ENCODE peak calls at places on chromosome 10, in ten cellular contexts. One of them, this sample, is unnamed.

GRCh38 chr10:98472171-98472570 is 25.4 kb upstream of the HPS1 start:
- DNase-seq in psoas muscle: no peak
- DNase-seq in lower lobe of right lung: no peak
- DNase-seq in T47D: no peak
- DNase-seq in activated CD4-positive, alpha-beta T cell treated with anti-CD3 and anti-CD28 coated beads for 36 hours: no peak
- DNase-seq in thoracic aorta: no peak
- DNase-seq in left ventricle myocardium inferior: no peak
- DNase-seq in activated CD8-positive, alpha-beta T cell treated with anti-CD3 and anti-CD28 coated beads, Interleukin-2, amount 10 ng/mL, durations not matched to agents 7 days and 5 days: no peak
- DNase-seq in Caki2: no peak
- DNase-seq in dermis blood vessel endothelial cell: no peak
- DNase-seq in this sample: no peak

GRCh38 chr10:126101744-126102143 is 205.4 kb downstream of the FANK1 start:
- DNase-seq in thoracic aorta: no peak
- DNase-seq in activated CD8-positive, alpha-beta T cell treated with anti-CD3 and anti-CD28 coated beads, Interleukin-2, amount 10 ng/mL, durations not matched to agents 7 days and 5 days: no peak
- DNase-seq in dermis blood vessel endothelial cell: no peak
- DNase-seq in activated CD4-positive, alpha-beta T cell treated with anti-CD3 and anti-CD28 coated beads for 36 hours: no peak
- DNase-seq in Caki2: no peak
- DNase-seq in left ventricle myocardium inferior: no peak
- DNase-seq in T47D: no peak
- DNase-seq in psoas muscle: no peak
- DNase-seq in lower lobe of right lung: no peak
- DNase-seq in this sample: no peak

GRCh38 chr10:102919237-102919959 is 1.3 kb downstream of the CNNM2 start:
- DNase-seq in dermis blood vessel endothelial cell: peak
- DNase-seq in activated CD8-positive, alpha-beta T cell treated with anti-CD3 and anti-CD28 coated beads, Interleukin-2, amount 10 ng/mL, durations not matched to agents 7 days and 5 days: peak
- DNase-seq in lower lobe of right lung: peak
- DNase-seq in activated CD4-positive, alpha-beta T cell treated with anti-CD3 and anti-CD28 coated beads for 36 hours: peak
- DNase-seq in thoracic aorta: no peak
- DNase-seq in psoas muscle: no peak
- DNase-seq in T47D: peak
- DNase-seq in Caki2: no peak
- DNase-seq in left ventricle myocardium inferior: no peak
- DNase-seq in this sample: no peak

GRCh38 chr10:112774210-112774609 is 175.8 kb upstream of the TCF7L2 start:
- DNase-seq in psoas muscle: no peak
- DNase-seq in activated CD4-positive, alpha-beta T cell treated with anti-CD3 and anti-CD28 coated beads for 36 hours: no peak
- DNase-seq in left ventricle myocardium inferior: no peak
- DNase-seq in Caki2: no peak
- DNase-seq in lower lobe of right lung: no peak
- DNase-seq in thoracic aorta: no peak
- DNase-seq in dermis blood vessel endothelial cell: no peak
- DNase-seq in T47D: no peak
- DNase-seq in activated CD8-positive, alpha-beta T cell treated with anti-CD3 and anti-CD28 coated beads, Interleukin-2, amount 10 ng/mL, durations not matched to agents 7 days and 5 days: no peak
- DNase-seq in this sample: no peak

GRCh38 chr10:27715505-27715904 is 30.1 kb downstream of the MKX start:
- DNase-seq in psoas muscle: no peak
- DNase-seq in activated CD8-positive, alpha-beta T cell treated with anti-CD3 and anti-CD28 coated beads, Interleukin-2, amount 10 ng/mL, durations not matched to agents 7 days and 5 days: no peak
- DNase-seq in Caki2: no peak
- DNase-seq in dermis blood vessel endothelial cell: no peak
- DNase-seq in activated CD4-positive, alpha-beta T cell treated with anti-CD3 and anti-CD28 coated beads for 36 hours: no peak
- DNase-seq in T47D: no peak
- DNase-seq in thoracic aorta: no peak
- DNase-seq in lower lobe of right lung: no peak
- DNase-seq in left ventricle myocardium inferior: no peak
- DNase-seq in this sample: no peak

GRCh38 chr10:58268454-58268945 is 462 bp upstream of the CISD1 start:
- DNase-seq in left ventricle myocardium inferior: no peak
- DNase-seq in psoas muscle: no peak
- DNase-seq in dermis blood vessel endothelial cell: no peak
- DNase-seq in activated CD4-positive, alpha-beta T cell treated with anti-CD3 and anti-CD28 coated beads for 36 hours: no peak
- DNase-seq in activated CD8-positive, alpha-beta T cell treated with anti-CD3 and anti-CD28 coated beads, Interleukin-2, amount 10 ng/mL, durations not matched to agents 7 days and 5 days: no peak
- DNase-seq in thoracic aorta: no peak
- DNase-seq in lower lobe of right lung: no peak
- DNase-seq in T47D: no peak
- DNase-seq in Caki2: no peak
- DNase-seq in this sample: no peak

GRCh38 chr10:70343712-70344111 is 38.7 kb downstream of the LRRC20 start:
- DNase-seq in left ventricle myocardium inferior: no peak
- DNase-seq in Caki2: no peak
- DNase-seq in lower lobe of right lung: no peak
- DNase-seq in T47D: no peak
- DNase-seq in psoas muscle: peak
- DNase-seq in activated CD4-positive, alpha-beta T cell treated with anti-CD3 and anti-CD28 coated beads for 36 hours: no peak
- DNase-seq in activated CD8-positive, alpha-beta T cell treated with anti-CD3 and anti-CD28 coated beads, Interleukin-2, amount 10 ng/mL, durations not matched to agents 7 days and 5 days: no peak
- DNase-seq in thoracic aorta: no peak
- DNase-seq in dermis blood vessel endothelial cell: no peak
- DNase-seq in this sample: no peak

GRCh38 chr10:101772017-101772894 is 3.7 kb downstream of the FGF8 start:
- DNase-seq in dermis blood vessel endothelial cell: no peak
- DNase-seq in left ventricle myocardium inferior: no peak
- DNase-seq in activated CD4-positive, alpha-beta T cell treated with anti-CD3 and anti-CD28 coated beads for 36 hours: no peak
- DNase-seq in T47D: no peak
- DNase-seq in Caki2: no peak
- DNase-seq in psoas muscle: peak
- DNase-seq in activated CD8-positive, alpha-beta T cell treated with anti-CD3 and anti-CD28 coated beads, Interleukin-2, amount 10 ng/mL, durations not matched to agents 7 days and 5 days: no peak
- DNase-seq in thoracic aorta: no peak
- DNase-seq in lower lobe of right lung: no peak
- DNase-seq in this sample: no peak

GRCh38 chr10:104328916-104329710 is 9.2 kb downstream of the ITPRIP start:
- DNase-seq in thoracic aorta: peak
- DNase-seq in activated CD4-positive, alpha-beta T cell treated with anti-CD3 and anti-CD28 coated beads for 36 hours: peak
- DNase-seq in T47D: no peak
- DNase-seq in left ventricle myocardium inferior: no peak
- DNase-seq in Caki2: peak
- DNase-seq in dermis blood vessel endothelial cell: peak
- DNase-seq in lower lobe of right lung: peak
- DNase-seq in activated CD8-positive, alpha-beta T cell treated with anti-CD3 and anti-CD28 coated beads, Interleukin-2, amount 10 ng/mL, durations not matched to agents 7 days and 5 days: peak
- DNase-seq in psoas muscle: peak
- DNase-seq in this sample: peak

GRCh38 chr10:105243381-105243780 is 602.3 kb downstream of the SORCS3 start:
- DNase-seq in dermis blood vessel endothelial cell: no peak
- DNase-seq in left ventricle myocardium inferior: no peak
- DNase-seq in thoracic aorta: no peak
- DNase-seq in psoas muscle: no peak
- DNase-seq in Caki2: peak
- DNase-seq in activated CD4-positive, alpha-beta T cell treated with anti-CD3 and anti-CD28 coated beads for 36 hours: no peak
- DNase-seq in lower lobe of right lung: no peak
- DNase-seq in T47D: no peak
- DNase-seq in activated CD8-positive, alpha-beta T cell treated with anti-CD3 and anti-CD28 coated beads, Interleukin-2, amount 10 ng/mL, durations not matched to agents 7 days and 5 days: no peak
- DNase-seq in this sample: no peak

GRCh38 chr10:3126741-3127342 is 45.7 kb downstream of the PITRM1 start:
- DNase-seq in activated CD8-positive, alpha-beta T cell treated with anti-CD3 and anti-CD28 coated beads, Interleukin-2, amount 10 ng/mL, durations not matched to agents 7 days and 5 days: no peak
- DNase-seq in dermis blood vessel endothelial cell: no peak
- DNase-seq in psoas muscle: peak
- DNase-seq in T47D: peak
- DNase-seq in left ventricle myocardium inferior: peak
- DNase-seq in activated CD4-positive, alpha-beta T cell treated with anti-CD3 and anti-CD28 coated beads for 36 hours: no peak
- DNase-seq in thoracic aorta: no peak
- DNase-seq in lower lobe of right lung: no peak
- DNase-seq in Caki2: peak
- DNase-seq in this sample: no peak

GRCh38 chr10:127275272-127275671 is 78.9 kb upstream of the INSYN2A start:
- DNase-seq in activated CD8-positive, alpha-beta T cell treated with anti-CD3 and anti-CD28 coated beads, Interleukin-2, amount 10 ng/mL, durations not matched to agents 7 days and 5 days: no peak
- DNase-seq in Caki2: no peak
- DNase-seq in T47D: no peak
- DNase-seq in activated CD4-positive, alpha-beta T cell treated with anti-CD3 and anti-CD28 coated beads for 36 hours: no peak
- DNase-seq in psoas muscle: no peak
- DNase-seq in left ventricle myocardium inferior: no peak
- DNase-seq in lower lobe of right lung: no peak
- DNase-seq in thoracic aorta: no peak
- DNase-seq in dermis blood vessel endothelial cell: no peak
- DNase-seq in this sample: no peak

GRCh38 chr10:123936426-123936825 is 44.8 kb upstream of the CPXM2 start:
- DNase-seq in thoracic aorta: no peak
- DNase-seq in psoas muscle: no peak
- DNase-seq in activated CD8-positive, alpha-beta T cell treated with anti-CD3 and anti-CD28 coated beads, Interleukin-2, amount 10 ng/mL, durations not matched to agents 7 days and 5 days: no peak
- DNase-seq in left ventricle myocardium inferior: no peak
- DNase-seq in activated CD4-positive, alpha-beta T cell treated with anti-CD3 and anti-CD28 coated beads for 36 hours: no peak
- DNase-seq in dermis blood vessel endothelial cell: no peak
- DNase-seq in lower lobe of right lung: no peak
- DNase-seq in T47D: no peak
- DNase-seq in Caki2: no peak
- DNase-seq in this sample: no peak

GRCh38 chr10:63554666-63555065 is 33.5 kb downstream of the REEP3 start:
- DNase-seq in thoracic aorta: no peak
- DNase-seq in lower lobe of right lung: peak
- DNase-seq in activated CD8-positive, alpha-beta T cell treated with anti-CD3 and anti-CD28 coated beads, Interleukin-2, amount 10 ng/mL, durations not matched to agents 7 days and 5 days: peak
- DNase-seq in dermis blood vessel endothelial cell: peak
- DNase-seq in Caki2: peak
- DNase-seq in psoas muscle: no peak
- DNase-seq in T47D: no peak
- DNase-seq in activated CD4-positive, alpha-beta T cell treated with anti-CD3 and anti-CD28 coated beads for 36 hours: peak
- DNase-seq in left ventricle myocardium inferior: no peak
- DNase-seq in this sample: peak

GRCh38 chr10:129727071-129727470 is 237.0 kb downstream of the EBF3 start:
- DNase-seq in T47D: no peak
- DNase-seq in activated CD8-positive, alpha-beta T cell treated with anti-CD3 and anti-CD28 coated beads, Interleukin-2, amount 10 ng/mL, durations not matched to agents 7 days and 5 days: no peak
- DNase-seq in activated CD4-positive, alpha-beta T cell treated with anti-CD3 and anti-CD28 coated beads for 36 hours: no peak
- DNase-seq in psoas muscle: no peak
- DNase-seq in lower lobe of right lung: no peak
- DNase-seq in Caki2: no peak
- DNase-seq in thoracic aorta: no peak
- DNase-seq in left ventricle myocardium inferior: no peak
- DNase-seq in dermis blood vessel endothelial cell: no peak
- DNase-seq in this sample: no peak

GRCh38 chr10:116632831-116633600 is 12.3 kb downstream of the PNLIPRP2 start:
- DNase-seq in activated CD4-positive, alpha-beta T cell treated with anti-CD3 and anti-CD28 coated beads for 36 hours: no peak
- DNase-seq in psoas muscle: no peak
- DNase-seq in left ventricle myocardium inferior: no peak
- DNase-seq in thoracic aorta: no peak
- DNase-seq in Caki2: no peak
- DNase-seq in activated CD8-positive, alpha-beta T cell treated with anti-CD3 and anti-CD28 coated beads, Interleukin-2, amount 10 ng/mL, durations not matched to agents 7 days and 5 days: no peak
- DNase-seq in T47D: no peak
- DNase-seq in lower lobe of right lung: no peak
- DNase-seq in dermis blood vessel endothelial cell: no peak
- DNase-seq in this sample: no peak

GRCh38 chr10:124265391-124265745 is 153.4 kb downstream of the OAT start:
- DNase-seq in Caki2: no peak
- DNase-seq in left ventricle myocardium inferior: no peak
- DNase-seq in activated CD8-positive, alpha-beta T cell treated with anti-CD3 and anti-CD28 coated beads, Interleukin-2, amount 10 ng/mL, durations not matched to agents 7 days and 5 days: no peak
- DNase-seq in T47D: no peak
- DNase-seq in thoracic aorta: no peak
- DNase-seq in psoas muscle: peak
- DNase-seq in dermis blood vessel endothelial cell: no peak
- DNase-seq in activated CD4-positive, alpha-beta T cell treated with anti-CD3 and anti-CD28 coated beads for 36 hours: no peak
- DNase-seq in lower lobe of right lung: no peak
- DNase-seq in this sample: no peak

GRCh38 chr10:103800789-103801540 is 54.4 kb downstream of the SH3PXD2A start:
- DNase-seq in thoracic aorta: no peak
- DNase-seq in psoas muscle: peak
- DNase-seq in T47D: no peak
- DNase-seq in activated CD4-positive, alpha-beta T cell treated with anti-CD3 and anti-CD28 coated beads for 36 hours: peak
- DNase-seq in Caki2: peak
- DNase-seq in activated CD8-positive, alpha-beta T cell treated with anti-CD3 and anti-CD28 coated beads, Interleukin-2, amount 10 ng/mL, durations not matched to agents 7 days and 5 days: peak
- DNase-seq in dermis blood vessel endothelial cell: no peak
- DNase-seq in lower lobe of right lung: no peak
- DNase-seq in left ventricle myocardium inferior: no peak
- DNase-seq in this sample: no peak

GRCh38 chr10:59244871-59245270 is 68.4 kb downstream of the PHYHIPL start:
- DNase-seq in T47D: no peak
- DNase-seq in activated CD8-positive, alpha-beta T cell treated with anti-CD3 and anti-CD28 coated beads, Interleukin-2, amount 10 ng/mL, durations not matched to agents 7 days and 5 days: no peak
- DNase-seq in psoas muscle: no peak
- DNase-seq in thoracic aorta: no peak
- DNase-seq in dermis blood vessel endothelial cell: no peak
- DNase-seq in activated CD4-positive, alpha-beta T cell treated with anti-CD3 and anti-CD28 coated beads for 36 hours: no peak
- DNase-seq in left ventricle myocardium inferior: no peak
- DNase-seq in lower lobe of right lung: no peak
- DNase-seq in Caki2: no peak
- DNase-seq in this sample: no peak

GRCh38 chr10:31618541-31619291 is 299.7 kb downstream of the ZEB1 start:
- DNase-seq in activated CD8-positive, alpha-beta T cell treated with anti-CD3 and anti-CD28 coated beads, Interleukin-2, amount 10 ng/mL, durations not matched to agents 7 days and 5 days: no peak
- DNase-seq in psoas muscle: peak
- DNase-seq in Caki2: no peak
- DNase-seq in activated CD4-positive, alpha-beta T cell treated with anti-CD3 and anti-CD28 coated beads for 36 hours: no peak
- DNase-seq in lower lobe of right lung: no peak
- DNase-seq in dermis blood vessel endothelial cell: no peak
- DNase-seq in thoracic aorta: no peak
- DNase-seq in T47D: no peak
- DNase-seq in left ventricle myocardium inferior: peak
- DNase-seq in this sample: no peak

GRCh38 chr10:79223001-79223345 is 124.3 kb upstream of the PPIF start:
- DNase-seq in dermis blood vessel endothelial cell: no peak
- DNase-seq in left ventricle myocardium inferior: no peak
- DNase-seq in lower lobe of right lung: no peak
- DNase-seq in Caki2: no peak
- DNase-seq in thoracic aorta: no peak
- DNase-seq in T47D: no peak
- DNase-seq in psoas muscle: no peak
- DNase-seq in activated CD8-positive, alpha-beta T cell treated with anti-CD3 and anti-CD28 coated beads, Interleukin-2, amount 10 ng/mL, durations not matched to agents 7 days and 5 days: no peak
- DNase-seq in activated CD4-positive, alpha-beta T cell treated with anti-CD3 and anti-CD28 coated beads for 36 hours: no peak
- DNase-seq in this sample: no peak

GRCh38 chr10:85682621-85683020 is 684.0 kb downstream of the GRID1 start:
- DNase-seq in activated CD4-positive, alpha-beta T cell treated with anti-CD3 and anti-CD28 coated beads for 36 hours: no peak
- DNase-seq in activated CD8-positive, alpha-beta T cell treated with anti-CD3 and anti-CD28 coated beads, Interleukin-2, amount 10 ng/mL, durations not matched to agents 7 days and 5 days: no peak
- DNase-seq in thoracic aorta: no peak
- DNase-seq in psoas muscle: no peak
- DNase-seq in Caki2: no peak
- DNase-seq in T47D: no peak
- DNase-seq in dermis blood vessel endothelial cell: no peak
- DNase-seq in lower lobe of right lung: no peak
- DNase-seq in left ventricle myocardium inferior: no peak
- DNase-seq in this sample: no peak

GRCh38 chr10:78149193-78149592 is 115.5 kb downstream of the RPS24 start:
- DNase-seq in Caki2: no peak
- DNase-seq in dermis blood vessel endothelial cell: no peak
- DNase-seq in activated CD8-positive, alpha-beta T cell treated with anti-CD3 and anti-CD28 coated beads, Interleukin-2, amount 10 ng/mL, durations not matched to agents 7 days and 5 days: no peak
- DNase-seq in activated CD4-positive, alpha-beta T cell treated with anti-CD3 and anti-CD28 coated beads for 36 hours: no peak
- DNase-seq in thoracic aorta: no peak
- DNase-seq in left ventricle myocardium inferior: no peak
- DNase-seq in T47D: peak
- DNase-seq in psoas muscle: no peak
- DNase-seq in lower lobe of right lung: no peak
- DNase-seq in this sample: peak

GRCh38 chr10:70742537-70743429 is 42.4 kb downstream of the TBATA start:
- DNase-seq in dermis blood vessel endothelial cell: peak
- DNase-seq in thoracic aorta: no peak
- DNase-seq in activated CD8-positive, alpha-beta T cell treated with anti-CD3 and anti-CD28 coated beads, Interleukin-2, amount 10 ng/mL, durations not matched to agents 7 days and 5 days: peak
- DNase-seq in psoas muscle: no peak
- DNase-seq in Caki2: no peak
- DNase-seq in T47D: no peak
- DNase-seq in activated CD4-positive, alpha-beta T cell treated with anti-CD3 and anti-CD28 coated beads for 36 hours: no peak
- DNase-seq in left ventricle myocardium inferior: peak
- DNase-seq in lower lobe of right lung: peak
- DNase-seq in this sample: no peak

GRCh38 chr10:46546591-46547330 is 9.7 kb downstream of the GPRIN2 start:
- DNase-seq in thoracic aorta: peak
- DNase-seq in activated CD4-positive, alpha-beta T cell treated with anti-CD3 and anti-CD28 coated beads for 36 hours: no peak
- DNase-seq in T47D: no peak
- DNase-seq in dermis blood vessel endothelial cell: no peak
- DNase-seq in psoas muscle: peak
- DNase-seq in left ventricle myocardium inferior: peak
- DNase-seq in activated CD8-positive, alpha-beta T cell treated with anti-CD3 and anti-CD28 coated beads, Interleukin-2, amount 10 ng/mL, durations not matched to agents 7 days and 5 days: no peak
- DNase-seq in Caki2: no peak
- DNase-seq in lower lobe of right lung: peak
- DNase-seq in this sample: no peak

GRCh38 chr10:132606536-132607316 is 69.1 kb downstream of the INPP5A start:
- DNase-seq in T47D: no peak
- DNase-seq in left ventricle myocardium inferior: peak
- DNase-seq in psoas muscle: peak
- DNase-seq in dermis blood vessel endothelial cell: peak
- DNase-seq in Caki2: peak
- DNase-seq in activated CD8-positive, alpha-beta T cell treated with anti-CD3 and anti-CD28 coated beads, Interleukin-2, amount 10 ng/mL, durations not matched to agents 7 days and 5 days: no peak
- DNase-seq in thoracic aorta: no peak
- DNase-seq in activated CD4-positive, alpha-beta T cell treated with anti-CD3 and anti-CD28 coated beads for 36 hours: no peak
- DNase-seq in lower lobe of right lung: no peak
- DNase-seq in this sample: no peak

GRCh38 chr10:78348416-78349164 is 314.9 kb downstream of the RPS24 start:
- DNase-seq in T47D: no peak
- DNase-seq in dermis blood vessel endothelial cell: no peak
- DNase-seq in activated CD8-positive, alpha-beta T cell treated with anti-CD3 and anti-CD28 coated beads, Interleukin-2, amount 10 ng/mL, durations not matched to agents 7 days and 5 days: no peak
- DNase-seq in psoas muscle: no peak
- DNase-seq in Caki2: no peak
- DNase-seq in thoracic aorta: no peak
- DNase-seq in activated CD4-positive, alpha-beta T cell treated with anti-CD3 and anti-CD28 coated beads for 36 hours: no peak
- DNase-seq in lower lobe of right lung: no peak
- DNase-seq in left ventricle myocardium inferior: no peak
- DNase-seq in this sample: no peak

GRCh38 chr10:82160291-82160690 is 285.3 kb downstream of the NRG3 start:
- DNase-seq in Caki2: peak
- DNase-seq in lower lobe of right lung: no peak
- DNase-seq in activated CD4-positive, alpha-beta T cell treated with anti-CD3 and anti-CD28 coated beads for 36 hours: no peak
- DNase-seq in psoas muscle: no peak
- DNase-seq in left ventricle myocardium inferior: no peak
- DNase-seq in thoracic aorta: no peak
- DNase-seq in dermis blood vessel endothelial cell: no peak
- DNase-seq in T47D: no peak
- DNase-seq in activated CD8-positive, alpha-beta T cell treated with anti-CD3 and anti-CD28 coated beads, Interleukin-2, amount 10 ng/mL, durations not matched to agents 7 days and 5 days: no peak
- DNase-seq in this sample: no peak

This sample was measured in RCC 7860.